ENCODE peak calls at places on chromosomes 11 and 22, in eight cellular contexts. K is activated CD4-positive, alpha-beta T cell treated with anti-CD3 and anti-CD28 coated beads for 24 hours; F is AG08395; Q is HuH-7; D is EH; N is HFFc6; V is testis; Y is cardiac fibroblast. E is an unnamed sample.

GRCh38 chr11:124837491-124837856 is 27.8 kb upstream of the ROBO3 start:
- DNase-seq in N (peak; percentile 89), F (peak; percentile 69), Y (peak; percentile 94), Q (peak; percentile 62), K (no peak), D (peak; percentile 79), V (peak; percentile 33), E (peak; percentile 58)

GRCh38 chr22:29431986-29432385 is 6.4 kb upstream of the RFPL1 start:
- DNase-seq in D (no peak), Y (no peak), Q (no peak), N (no peak), F (no peak), K (no peak), V (no peak), E (no peak)

GRCh38 chr11:44883277-44883676 is 67.4 kb downstream of the TP53I11 start:
- DNase-seq in F (no peak), Y (no peak), Q (no peak), K (no peak), V (no peak), N (no peak), D (no peak), E (no peak)

GRCh38 chr22:37001826-37002225 is 17.4 kb downstream of the TST start:
- DNase-seq in V (no peak), D (no peak), Y (no peak), K (no peak), Q (no peak), F (no peak), N (no peak), E (no peak)

GRCh38 chr11:46808804-46809431 is 37.2 kb downstream of the CKAP5 start:
- DNase-seq in N (peak; percentile 9), Y (peak; percentile 63), F (peak; percentile 9), D (peak; percentile 72), Q (no peak), V (no peak), K (no peak), E (peak; percentile 25)

GRCh38 chr22:50071432-50072166 is 13.5 kb upstream of the TTLL8 start:
- DNase-seq in V (no peak), Y (no peak), F (no peak), Q (no peak), K (no peak), D (no peak), N (no peak), E (no peak)

GRCh38 chr11:121590772-121591404 is 138.1 kb upstream of the SORL1-AS1 start:
- DNase-seq in V (no peak), Y (no peak), K (no peak), Q (no peak), F (no peak), N (no peak), D (no peak), E (no peak)

GRCh38 chr22:25081409-25081824 is 118.2 kb upstream of the CRYBB3 start:
- DNase-seq in V (peak; percentile 58), N (no peak), Y (peak; percentile 15), F (peak; percentile 46), Q (peak; percentile 77), K (no peak), D (peak; percentile 1), E (peak; percentile 56)

GRCh38 chr22:35376728-35377472 is 4.0 kb upstream of the HMOX1 start:
- DNase-seq in V (peak; percentile 95), D (peak; percentile 99), F (peak; percentile 95), Q (peak; percentile 82), Y (peak; percentile 100), K (no peak), N (peak; percentile 96), E (peak; percentile 92)

GRCh38 chr11:69280994-69281393 is 13.0 kb upstream of the MYEOV start:
- DNase-seq in D (peak; percentile 93), Y (peak; percentile 86), K (no peak), V (peak; percentile 29), N (peak; percentile 83), Q (no peak), F (peak; percentile 95), E (no peak)

GRCh38 chr11:90218606-90219005 is 4.2 kb downstream of the CHORDC1 start:
- DNase-seq in D (no peak), V (no peak), K (no peak), Y (no peak), Q (no peak), N (no peak), F (no peak), E (no peak)

GRCh38 chr11:100830295-100830694 is 143.2 kb downstream of the ARHGAP42 start:
- DNase-seq in F (no peak), Q (no peak), Y (no peak), V (no peak), D (no peak), N (no peak), K (no peak), E (no peak)

GRCh38 chr22:21760640-21761039 is 25.0 kb upstream of the YPEL1 start:
- DNase-seq in D (peak; percentile 61), F (peak; percentile 18), Q (no peak), N (peak; percentile 35), Y (peak; percentile 42), V (no peak), K (no peak), E (no peak)

GRCh38 chr11:16986434-16987204 is 27.6 kb downstream of the PLEKHA7 start:
- DNase-seq in V (peak; percentile 45), D (no peak), N (no peak), K (peak; percentile 32), Q (no peak), Y (no peak), F (no peak), E (no peak)

GRCh38 chr22:38202437-38203089 is 769 bp downstream of the MAFF start:
- DNase-seq in V (peak; percentile 93), Y (peak; percentile 91), K (no peak), D (peak; percentile 87), N (peak; percentile 70), F (peak; percentile 57), Q (no peak), E (peak; percentile 50)

GRCh38 chr11:44243633-44244343 is 66.2 kb downstream of the ALX4 start:
- DNase-seq in K (no peak), D (peak; percentile 82), Q (peak; percentile 58), Y (peak; percentile 68), F (peak; percentile 67), V (no peak), N (peak; percentile 18), E (peak; percentile 77)

GRCh38 chr22:28907311-28908008 is 24.1 kb downstream of the ZNRF3 start:
- DNase-seq in N (no peak), V (peak; percentile 34), K (peak; percentile 40), Q (no peak), D (no peak), F (no peak), Y (no peak), E (no peak)

GRCh38 chr11:43486141-43486540 is 127.4 kb downstream of the TTC17 start:
- DNase-seq in Q (no peak), N (peak; percentile 4), F (no peak), V (no peak), D (peak; percentile 37), K (no peak), Y (peak; percentile 52), E (no peak)

GRCh38 chr11:123525511-123525918 is 95.4 kb downstream of the GRAMD1B start:
- DNase-seq in Y (no peak), Q (no peak), K (no peak), V (no peak), D (no peak), F (no peak), N (no peak), E (no peak)

GRCh38 chr11:693415-693831 is 1.6 kb downstream of the DEAF1 start:
- DNase-seq in D (peak; percentile 38), Y (peak; percentile 48), V (peak; percentile 30), F (no peak), N (no peak), Q (no peak), K (no peak), E (no peak)

GRCh38 chr22:30695351-30695762 is 683 bp downstream of the OSBP2 start:
- DNase-seq in V (peak; percentile 39), K (no peak), Q (no peak), D (no peak), N (no peak), Y (no peak), F (peak; percentile 2), E (no peak)

GRCh38 chr11:21514298-21514697 is 678.6 kb upstream of the ANO5 start:
- DNase-seq in V (peak; percentile 35), Q (peak; percentile 3), Y (no peak), F (no peak), D (no peak), K (no peak), N (no peak), E (peak; percentile 1)

GRCh38 chr11:76288166-76288978 is 82.1 kb upstream of the WNT11 start:
- DNase-seq in K (no peak), Q (no peak), D (no peak), Y (no peak), N (no peak), F (no peak), V (no peak), E (no peak)

GRCh38 chr11:88338223-88338661 is 706 bp upstream of the CTSC start:
- DNase-seq in F (peak; percentile 54), D (peak; percentile 76), Y (peak; percentile 93), Q (peak; percentile 48), K (peak; percentile 34), V (peak; percentile 43), N (peak; percentile 29), E (peak; percentile 77)

GRCh38 chr11:45213316-45213665 is 66.9 kb downstream of the PRDM11 start:
- DNase-seq in N (no peak), F (no peak), Y (no peak), V (no peak), D (no peak), Q (no peak), K (no peak), E (no peak)

GRCh38 chr22:41910599-41911291 is 4.1 kb downstream of the SHISA8 start:
- DNase-seq in Y (peak; percentile 22), N (no peak), Q (no peak), D (peak; percentile 42), F (peak; percentile 56), V (peak; percentile 58), K (no peak), E (no peak)

GRCh38 chr11:65854161-65854592 is 3.8 kb downstream of the CFL1 start:
- DNase-seq in K (no peak), V (no peak), Y (no peak), Q (no peak), F (no peak), D (no peak), N (no peak), E (peak; percentile 67)

GRCh38 chr11:75202195-75202594 is 38.4 kb upstream of the TPBGL start:
- DNase-seq in N (no peak), K (no peak), Q (no peak), Y (no peak), F (no peak), D (no peak), V (no peak), E (no peak)

GRCh38 chr11:46381836-46382643 is 571 bp downstream of the MDK start:
- DNase-seq in K (no peak), N (no peak), V (peak; percentile 31), D (peak; percentile 31), Q (no peak), Y (no peak), F (no peak), E (no peak)

GRCh38 chr22:31619611-31620300 is 42.3 kb downstream of the PISD start:
- DNase-seq in K (no peak), Q (no peak), V (no peak), N (no peak), Y (no peak), F (no peak), D (no peak), E (no peak)

GRCh38 chr11:74257934-74258553 is 53.4 kb downstream of the P4HA3 start:
- DNase-seq in V (peak; percentile 71), N (peak; percentile 7), Y (peak; percentile 73), K (no peak), F (peak; percentile 58), Q (no peak), D (peak; percentile 49), E (no peak)